ENCODE peak calls at places on chromosomes 2 and 18, in six cellular contexts. J is SJSA1, I is brain microvascular endothelial cell, S is astrocyte of the spinal cord, B is fibroblast of lung, U is IMR-90. V is an unnamed sample.

GRCh38 chr2:40103590-40103989 is 324.5 kb upstream of the THUMPD2 start:
- DNase-seq in J (no peak), S (peak; percentile 88), B (peak; percentile 91), I (no peak), U (peak; percentile 92), V (no peak)

GRCh38 chr2:122531803-122532344 is 776.4 kb downstream of the TSN start:
- DNase-seq in B (no peak), S (no peak), U (no peak), J (no peak), I (peak; percentile 23), V (no peak)

GRCh38 chr2:25615395-25615794 is 58.0 kb downstream of the DTNB start:
- DNase-seq in U (no peak), S (no peak), I (no peak), J (no peak), B (no peak), V (no peak)

GRCh38 chr18:35474884-35475283 is 22.9 kb downstream of the INO80C start:
- DNase-seq in U (no peak), I (no peak), B (no peak), S (peak; percentile 52), J (no peak), V (no peak)

GRCh38 chr2:157468931-157469708 is 25.2 kb upstream of the CYTIP start:
- DNase-seq in I (peak; percentile 53), U (peak; percentile 71), J (no peak), B (peak; percentile 12), S (peak; percentile 58), V (peak; percentile 44)

GRCh38 chr2:129585760-129586159 is 393.7 kb upstream of the RAB6C start:
- DNase-seq in U (no peak), I (no peak), J (no peak), B (no peak), S (no peak), V (no peak)

GRCh38 chr2:230899287-230899686 is 25.8 kb downstream of the GPR55 start:
- DNase-seq in J (peak; percentile 35), S (no peak), B (no peak), I (no peak), U (no peak), V (no peak)

GRCh38 chr2:208049441-208049840 is 24.1 kb upstream of the PLEKHM3 start:
- DNase-seq in S (no peak), U (no peak), B (no peak), J (no peak), I (no peak), V (no peak)

DNA sequence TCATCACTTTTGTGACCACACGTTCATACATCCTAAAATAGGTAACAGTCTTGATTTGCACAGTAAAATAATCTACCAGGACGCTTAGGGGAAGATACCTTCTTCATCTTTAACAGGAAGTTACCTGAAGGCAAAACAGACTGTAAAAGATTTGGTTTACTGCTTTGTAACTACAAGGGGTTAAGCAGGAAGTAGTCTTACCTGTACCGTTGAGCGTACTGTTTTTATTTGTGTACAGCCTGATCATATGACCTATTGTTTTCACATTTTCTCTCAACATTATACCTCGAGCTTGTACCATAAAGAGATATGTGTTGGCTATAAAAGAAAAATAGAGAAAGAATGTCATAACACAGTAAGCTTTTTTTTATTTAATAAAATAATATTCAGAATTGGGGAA is 18.3 kb downstream of the B4GALT6 start:
- DNase-seq in S (no peak), B (no peak), U (no peak), J (no peak), I (no peak), V (no peak)
- H3K4me3 ChIP-seq in S (no peak overlapping the region), B (no peak overlapping the region), U (no peak overlapping the region), J (no peak overlapping the region), I (no peak overlapping the region), V (no peak overlapping the region)

GRCh38 chr2:9740382-9741040 is 102.8 kb upstream of the TAF1B start:
- DNase-seq in J (no peak), U (no peak), S (no peak), I (no peak), B (no peak), V (no peak)

GRCh38 chr2:9737053-9737875 is 106.0 kb upstream of the TAF1B start:
- DNase-seq in B (no peak), J (no peak), S (peak; percentile 35), I (no peak), U (peak; percentile 50), V (no peak)

GRCh38 chr2:9738062-9738717 is 105.1 kb upstream of the TAF1B start:
- DNase-seq in I (no peak), B (no peak), J (no peak), S (no peak), U (no peak), V (no peak)

GRCh38 chr2:9739508-9739907 is 103.8 kb upstream of the TAF1B start:
- DNase-seq in J (no peak), U (no peak), I (no peak), B (no peak), S (no peak), V (no peak)

GRCh38 chr2:9738718-9739496 is 104.4 kb upstream of the TAF1B start:
- DNase-seq in J (no peak), B (no peak), U (no peak), I (peak; percentile 17), S (no peak), V (no peak)
- H3K4me3 ChIP-seq in J (no peak overlapping the region), B (no peak overlapping the region), U (no peak overlapping the region), I (no peak overlapping the region), S (no peak overlapping the region), V (no peak overlapping the region)

GRCh38 chr2:238853724-238854123 is 5.8 kb downstream of the TWIST2 start:
- DNase-seq in B (no peak), I (no peak), J (no peak), U (no peak), S (no peak), V (no peak)

GRCh38 chr2:238851751-238852150 is 3.9 kb downstream of the TWIST2 start:
- DNase-seq in B (peak; percentile 33), U (no peak), J (no peak), S (no peak), I (no peak), V (no peak)

GRCh38 chr2:238854246-238854645 is 6.4 kb downstream of the TWIST2 start:
- DNase-seq in I (no peak), B (no peak), U (no peak), J (no peak), S (no peak), V (no peak)

GRCh38 chr2:238852186-238852869 is 4.4 kb downstream of the TWIST2 start:
- DNase-seq in S (no peak), I (no peak), J (no peak), U (peak; percentile 46), B (peak; percentile 65), V (no peak)

GRCh38 chr2:238853218-238853617 is 5.3 kb downstream of the TWIST2 start:
- DNase-seq in I (no peak), J (no peak), U (no peak), B (no peak), S (no peak), V (no peak)
- H3K4me3 ChIP-seq in I (no peak overlapping the region), J (no peak overlapping the region), U (no peak overlapping the region), B (no peak overlapping the region), S (no peak overlapping the region), V (no peak overlapping the region)

GRCh38 chr2:169734172-169734847 is 678 bp downstream of the KLHL23 start:
- DNase-seq in B (no peak), S (peak; percentile 22), J (no peak), U (no peak), I (no peak), V (peak; percentile 14)

GRCh38 chr2:169738566-169739229 is 5.1 kb downstream of the KLHL23 start:
- DNase-seq in J (no peak), U (no peak), I (no peak), S (no peak), B (no peak), V (no peak)

GRCh38 chr2:169739351-169739750 is 5.7 kb downstream of the KLHL23 start:
- DNase-seq in I (no peak), B (no peak), S (no peak), J (no peak), U (no peak), V (no peak)

GRCh38 chr2:169735623-169736022 is 2.0 kb downstream of the KLHL23 start:
- DNase-seq in S (no peak), J (no peak), I (no peak), B (no peak), U (no peak), V (no peak)

DNA sequence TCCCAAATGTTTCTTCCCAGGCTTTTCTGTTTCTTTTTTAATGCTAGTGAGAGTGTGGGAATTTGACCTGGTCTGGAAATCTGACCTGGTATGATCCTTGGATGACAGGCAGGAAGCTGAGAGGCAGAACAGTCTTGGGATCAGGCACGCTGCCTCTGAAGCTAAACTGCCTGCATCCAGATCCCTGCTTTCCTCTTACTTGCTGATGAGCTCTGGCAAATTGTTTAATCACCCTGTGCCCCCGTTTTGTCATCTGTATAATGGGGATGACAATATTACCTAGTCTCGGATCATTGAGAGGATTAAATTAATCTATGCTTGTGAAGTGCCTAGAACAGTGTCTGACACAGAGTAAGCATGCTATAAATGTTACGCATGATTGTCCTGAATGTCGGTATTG is 3.3 kb downstream of the KLHL23 start:
- DNase-seq in U (no peak), B (no peak), S (no peak), J (no peak), I (peak; percentile 24), V (no peak)
- H3K4me3 ChIP-seq in U (no peak overlapping the region), B (no peak overlapping the region), S (no peak overlapping the region), J (no peak overlapping the region), I (no peak overlapping the region), V (no peak overlapping the region)

GRCh38 chr2:169095631-169096105 is 26.3 kb downstream of the DHRS9 start:
- DNase-seq in U (peak; percentile 69), S (peak; percentile 96), I (peak; percentile 89), J (peak; percentile 76), B (peak; percentile 78), V (peak; percentile 96)
- H3K4me3 ChIP-seq in U (no peak overlapping the region), S (no peak overlapping the region), I (no peak overlapping the region), J (no peak overlapping the region), B (no peak overlapping the region), V (no peak overlapping the region)

GRCh38 chr2:173962583-173963110 is 2.5 kb downstream of the SP3 start:
- DNase-seq in U (no peak), S (no peak), I (no peak), J (no peak), B (no peak), V (no peak)

GRCh38 chr2:173959358-173959884 is 5.8 kb downstream of the SP3 start:
- DNase-seq in S (no peak), B (no peak), U (no peak), J (no peak), I (no peak), V (no peak)

GRCh38 chr2:173959909-173960308 is 5.3 kb downstream of the SP3 start:
- DNase-seq in B (no peak), J (no peak), I (no peak), U (no peak), S (no peak), V (no peak)

GRCh38 chr2:173962036-173962435 is 3.1 kb downstream of the SP3 start:
- DNase-seq in I (no peak), B (peak; percentile 41), S (no peak), U (peak; percentile 38), J (no peak), V (no peak)

DNA sequence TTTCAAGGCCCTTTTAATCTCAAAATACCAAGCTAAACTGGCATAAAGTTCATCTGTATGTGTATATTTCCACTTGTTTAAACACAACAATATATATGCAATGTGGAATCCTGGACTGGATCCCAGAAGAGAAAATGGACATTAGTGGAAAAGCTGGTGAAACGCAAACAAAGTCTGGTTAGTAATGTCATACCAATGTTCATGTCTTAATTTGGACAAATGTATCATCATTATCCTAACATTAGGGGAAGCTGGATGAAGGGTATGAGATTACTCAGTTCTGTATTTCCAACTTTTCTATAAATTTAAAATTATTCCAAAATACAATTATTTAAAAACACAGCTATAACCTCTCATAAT is 3.8 kb downstream of the SP3 start:
- DNase-seq in U (peak; percentile 67), B (peak; percentile 68), I (no peak), J (no peak), S (peak; percentile 25), V (no peak)
- H3K4me3 ChIP-seq in U (no peak overlapping the region), B (no peak overlapping the region), I (no peak overlapping the region), J (no peak overlapping the region), S (no peak overlapping the region), V (no peak overlapping the region)